ENCODE peak calls at places on chromosomes 11 and 22, in eight cellular contexts. One of them, this sample, is unnamed.

GRCh38 chr11:71302911-71303310 is 50.5 kb upstream of the SHANK2 start:
- DNase-seq in uterus: no peak
- DNase-seq in heart right ventricle: no peak
- DNase-seq in transverse colon: no peak
- DNase-seq in SJSA1: no peak
- DNase-seq in colonic mucosa: no peak
- DNase-seq in endothelial cell of umbilical vein: no peak
- DNase-seq in CD8-positive, alpha-beta T cell: peak
- DNase-seq in this sample: no peak

GRCh38 chr22:24489011-24489410 is 6.1 kb upstream of the UPB1 start:
- DNase-seq in uterus: no peak
- DNase-seq in heart right ventricle: no peak
- DNase-seq in transverse colon: no peak
- DNase-seq in SJSA1: no peak
- DNase-seq in colonic mucosa: no peak
- DNase-seq in endothelial cell of umbilical vein: no peak
- DNase-seq in CD8-positive, alpha-beta T cell: no peak
- DNase-seq in this sample: no peak

GRCh38 chr11:119888119-119888518 is 159.1 kb upstream of the NECTIN1 start:
- DNase-seq in uterus: no peak
- DNase-seq in heart right ventricle: no peak
- DNase-seq in transverse colon: no peak
- DNase-seq in SJSA1: no peak
- DNase-seq in colonic mucosa: no peak
- DNase-seq in endothelial cell of umbilical vein: no peak
- DNase-seq in CD8-positive, alpha-beta T cell: no peak
- DNase-seq in this sample: no peak

GRCh38 chr11:43359432-43359818 is 705 bp downstream of the TTC17 start:
- DNase-seq in uterus: no peak
- DNase-seq in heart right ventricle: no peak
- DNase-seq in transverse colon: peak
- DNase-seq in SJSA1: no peak
- DNase-seq in colonic mucosa: no peak
- DNase-seq in endothelial cell of umbilical vein: peak
- DNase-seq in CD8-positive, alpha-beta T cell: no peak
- DNase-seq in this sample: peak

GRCh38 chr22:42462016-42462415 is 29.8 kb upstream of the NFAM1 start:
- DNase-seq in uterus: no peak
- DNase-seq in heart right ventricle: no peak
- DNase-seq in transverse colon: no peak
- DNase-seq in SJSA1: no peak
- DNase-seq in colonic mucosa: no peak
- DNase-seq in endothelial cell of umbilical vein: no peak
- DNase-seq in CD8-positive, alpha-beta T cell: no peak
- DNase-seq in this sample: no peak

GRCh38 chr11:84993386-84993785 is 633.8 kb downstream of the DLG2 start:
- DNase-seq in uterus: no peak
- DNase-seq in heart right ventricle: no peak
- DNase-seq in transverse colon: peak
- DNase-seq in SJSA1: no peak
- DNase-seq in colonic mucosa: peak
- DNase-seq in endothelial cell of umbilical vein: no peak
- DNase-seq in CD8-positive, alpha-beta T cell: no peak
- DNase-seq in this sample: no peak

GRCh38 chr11:32426819-32427615 is 8.3 kb downstream of the WT1 start:
- DNase-seq in uterus: peak
- DNase-seq in heart right ventricle: peak
- DNase-seq in transverse colon: no peak
- DNase-seq in SJSA1: no peak
- DNase-seq in colonic mucosa: no peak
- DNase-seq in endothelial cell of umbilical vein: no peak
- DNase-seq in CD8-positive, alpha-beta T cell: no peak
- DNase-seq in this sample: no peak

GRCh38 chr11:84890706-84891105 is 736.4 kb downstream of the DLG2 start:
- DNase-seq in uterus: no peak
- DNase-seq in heart right ventricle: no peak
- DNase-seq in transverse colon: no peak
- DNase-seq in SJSA1: no peak
- DNase-seq in colonic mucosa: no peak
- DNase-seq in endothelial cell of umbilical vein: no peak
- DNase-seq in CD8-positive, alpha-beta T cell: no peak
- DNase-seq in this sample: no peak

GRCh38 chr11:45786272-45786671 is 18.7 kb upstream of the SLC35C1 start:
- DNase-seq in uterus: no peak
- DNase-seq in heart right ventricle: no peak
- DNase-seq in transverse colon: no peak
- DNase-seq in SJSA1: no peak
- DNase-seq in colonic mucosa: no peak
- DNase-seq in endothelial cell of umbilical vein: no peak
- DNase-seq in CD8-positive, alpha-beta T cell: no peak
- DNase-seq in this sample: no peak

GRCh38 chr11:74696932-74697687 is 34.1 kb downstream of the CHRDL2 start:
- DNase-seq in uterus: peak
- DNase-seq in heart right ventricle: peak
- DNase-seq in transverse colon: peak
- DNase-seq in SJSA1: no peak
- DNase-seq in colonic mucosa: peak
- DNase-seq in endothelial cell of umbilical vein: peak
- DNase-seq in CD8-positive, alpha-beta T cell: no peak
- DNase-seq in this sample: peak

GRCh38 chr11:130405428-130405827 is 23.0 kb downstream of the ADAMTS8 start:
- DNase-seq in uterus: no peak
- DNase-seq in heart right ventricle: no peak
- DNase-seq in transverse colon: no peak
- DNase-seq in SJSA1: no peak
- DNase-seq in colonic mucosa: no peak
- DNase-seq in endothelial cell of umbilical vein: no peak
- DNase-seq in CD8-positive, alpha-beta T cell: no peak
- DNase-seq in this sample: no peak

GRCh38 chr11:97684486-97685439 is 1295.0 kb downstream of the JRKL start:
- DNase-seq in uterus: no peak
- DNase-seq in heart right ventricle: no peak
- DNase-seq in transverse colon: no peak
- DNase-seq in SJSA1: no peak
- DNase-seq in colonic mucosa: no peak
- DNase-seq in endothelial cell of umbilical vein: no peak
- DNase-seq in CD8-positive, alpha-beta T cell: no peak
- DNase-seq in this sample: no peak

GRCh38 chr11:14078941-14079522 is 116.5 kb downstream of the SPON1 start:
- DNase-seq in uterus: no peak
- DNase-seq in heart right ventricle: no peak
- DNase-seq in transverse colon: no peak
- DNase-seq in SJSA1: no peak
- DNase-seq in colonic mucosa: no peak
- DNase-seq in endothelial cell of umbilical vein: peak
- DNase-seq in CD8-positive, alpha-beta T cell: no peak
- DNase-seq in this sample: no peak

GRCh38 chr22:30243671-30244465 is 2.7 kb downstream of the LIF start:
- DNase-seq in uterus: no peak
- DNase-seq in heart right ventricle: no peak
- DNase-seq in transverse colon: no peak
- DNase-seq in SJSA1: no peak
- DNase-seq in colonic mucosa: no peak
- DNase-seq in endothelial cell of umbilical vein: no peak
- DNase-seq in CD8-positive, alpha-beta T cell: no peak
- DNase-seq in this sample: no peak

GRCh38 chr22:43731986-43732385 is 80.1 kb downstream of the EFCAB6 start:
- DNase-seq in uterus: no peak
- DNase-seq in heart right ventricle: no peak
- DNase-seq in transverse colon: no peak
- DNase-seq in SJSA1: no peak
- DNase-seq in colonic mucosa: no peak
- DNase-seq in endothelial cell of umbilical vein: peak
- DNase-seq in CD8-positive, alpha-beta T cell: no peak
- DNase-seq in this sample: no peak

GRCh38 chr11:122099345-122100045 is 16.5 kb downstream of the BLID start:
- DNase-seq in uterus: no peak
- DNase-seq in heart right ventricle: no peak
- DNase-seq in transverse colon: no peak
- DNase-seq in SJSA1: no peak
- DNase-seq in colonic mucosa: no peak
- DNase-seq in endothelial cell of umbilical vein: peak
- DNase-seq in CD8-positive, alpha-beta T cell: no peak
- DNase-seq in this sample: peak

GRCh38 chr22:49576241-49577141 is 251.2 kb downstream of the BRD1 start:
- DNase-seq in uterus: no peak
- DNase-seq in heart right ventricle: no peak
- DNase-seq in transverse colon: peak
- DNase-seq in SJSA1: no peak
- DNase-seq in colonic mucosa: no peak
- DNase-seq in endothelial cell of umbilical vein: no peak
- DNase-seq in CD8-positive, alpha-beta T cell: no peak
- DNase-seq in this sample: no peak

DNA sequence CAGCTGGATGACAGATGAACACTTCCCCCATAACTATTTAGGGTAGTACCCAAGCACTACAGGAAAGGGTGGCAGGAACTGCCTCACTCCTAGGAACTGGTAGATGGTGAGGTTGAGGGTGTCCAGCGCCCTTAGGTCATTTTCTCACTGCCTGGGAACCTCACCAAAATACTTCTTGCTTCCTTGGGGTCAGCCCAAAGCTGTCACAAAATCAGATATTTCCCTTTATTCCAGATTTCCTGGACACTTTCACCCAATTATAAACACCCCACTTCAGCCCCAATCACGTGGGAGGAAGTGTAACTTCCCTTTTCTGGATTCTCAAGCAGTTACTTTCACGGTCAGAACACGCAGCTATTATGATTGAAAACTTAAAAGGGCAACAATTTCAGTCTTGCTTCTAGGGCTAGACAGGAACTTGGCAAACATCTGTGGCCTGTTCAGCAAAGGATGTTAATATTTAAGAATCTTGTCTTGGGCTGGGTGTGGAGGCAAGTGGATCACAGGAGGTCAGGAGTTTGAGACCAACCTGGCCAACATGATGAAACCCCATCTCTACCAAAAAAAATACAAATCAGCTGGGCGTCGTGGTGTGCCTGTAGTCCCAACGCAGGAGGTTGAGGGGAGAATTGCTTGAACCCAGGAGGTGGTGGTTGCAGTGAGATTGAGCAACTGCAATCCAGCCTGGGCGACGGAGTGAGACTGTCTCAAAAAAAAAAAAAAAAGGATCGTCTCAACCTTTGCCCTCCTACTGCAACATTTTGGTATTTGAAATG is 4.0 kb downstream of the FTH1 start:
- DNase-seq in uterus: peak
- DNase-seq in heart right ventricle: no peak
- DNase-seq in transverse colon: peak
- DNase-seq in SJSA1: peak
- DNase-seq in colonic mucosa: no peak
- DNase-seq in endothelial cell of umbilical vein: peak
- DNase-seq in CD8-positive, alpha-beta T cell: no peak
- DNase-seq in this sample: no peak
- H3K4me3 ChIP-seq in uterus: no peak
- H3K4me3 ChIP-seq in heart right ventricle: peak
- H3K4me3 ChIP-seq in transverse colon: no peak
- H3K4me3 ChIP-seq in SJSA1: no peak
- H3K4me3 ChIP-seq in colonic mucosa: no peak
- H3K4me3 ChIP-seq in endothelial cell of umbilical vein: no peak
- H3K4me3 ChIP-seq in CD8-positive, alpha-beta T cell: no peak
- H3K4me3 ChIP-seq in this sample: no peak

GRCh38 chr22:20957691-20958440 is 9.2 kb upstream of the AIFM3 start:
- DNase-seq in uterus: no peak
- DNase-seq in heart right ventricle: no peak
- DNase-seq in transverse colon: peak
- DNase-seq in SJSA1: no peak
- DNase-seq in colonic mucosa: peak
- DNase-seq in endothelial cell of umbilical vein: no peak
- DNase-seq in CD8-positive, alpha-beta T cell: no peak
- DNase-seq in this sample: no peak
- H3K4me3 ChIP-seq in uterus: peak
- H3K4me3 ChIP-seq in heart right ventricle: peak
- H3K4me3 ChIP-seq in transverse colon: peak
- H3K4me3 ChIP-seq in SJSA1: peak
- H3K4me3 ChIP-seq in colonic mucosa: peak
- H3K4me3 ChIP-seq in endothelial cell of umbilical vein: peak
- H3K4me3 ChIP-seq in CD8-positive, alpha-beta T cell: peak
- H3K4me3 ChIP-seq in this sample: peak

GRCh38 chr11:102111787-102112653 is 1.8 kb downstream of the YAP1 start:
- DNase-seq in uterus: peak
- DNase-seq in heart right ventricle: no peak
- DNase-seq in transverse colon: peak
- DNase-seq in SJSA1: peak
- DNase-seq in colonic mucosa: peak
- DNase-seq in endothelial cell of umbilical vein: peak
- DNase-seq in CD8-positive, alpha-beta T cell: peak
- DNase-seq in this sample: peak
- H3K4me3 ChIP-seq in uterus: peak
- H3K4me3 ChIP-seq in heart right ventricle: peak
- H3K4me3 ChIP-seq in transverse colon: peak
- H3K4me3 ChIP-seq in SJSA1: peak
- H3K4me3 ChIP-seq in colonic mucosa: peak
- H3K4me3 ChIP-seq in endothelial cell of umbilical vein: peak
- H3K4me3 ChIP-seq in CD8-positive, alpha-beta T cell: peak
- H3K4me3 ChIP-seq in this sample: peak

GRCh38 chr11:102703826-102704493 is 1.6 kb downstream of the MMP27 start:
- DNase-seq in uterus: no peak
- DNase-seq in heart right ventricle: no peak
- DNase-seq in transverse colon: no peak
- DNase-seq in SJSA1: no peak
- DNase-seq in colonic mucosa: no peak
- DNase-seq in endothelial cell of umbilical vein: no peak
- DNase-seq in CD8-positive, alpha-beta T cell: no peak
- DNase-seq in this sample: no peak

GRCh38 chr11:102708654-102709053 is 3.1 kb upstream of the MMP27 start:
- DNase-seq in uterus: no peak
- DNase-seq in heart right ventricle: no peak
- DNase-seq in transverse colon: no peak
- DNase-seq in SJSA1: no peak
- DNase-seq in colonic mucosa: no peak
- DNase-seq in endothelial cell of umbilical vein: no peak
- DNase-seq in CD8-positive, alpha-beta T cell: no peak
- DNase-seq in this sample: no peak

GRCh38 chr11:102709211-102709980 is 3.8 kb upstream of the MMP27 start:
- DNase-seq in uterus: no peak
- DNase-seq in heart right ventricle: no peak
- DNase-seq in transverse colon: no peak
- DNase-seq in SJSA1: no peak
- DNase-seq in colonic mucosa: no peak
- DNase-seq in endothelial cell of umbilical vein: no peak
- DNase-seq in CD8-positive, alpha-beta T cell: no peak
- DNase-seq in this sample: no peak

GRCh38 chr11:102704841-102705240 is 728 bp downstream of the MMP27 start:
- DNase-seq in uterus: no peak
- DNase-seq in heart right ventricle: no peak
- DNase-seq in transverse colon: no peak
- DNase-seq in SJSA1: no peak
- DNase-seq in colonic mucosa: no peak
- DNase-seq in endothelial cell of umbilical vein: no peak
- DNase-seq in CD8-positive, alpha-beta T cell: no peak
- DNase-seq in this sample: no peak

DNA sequence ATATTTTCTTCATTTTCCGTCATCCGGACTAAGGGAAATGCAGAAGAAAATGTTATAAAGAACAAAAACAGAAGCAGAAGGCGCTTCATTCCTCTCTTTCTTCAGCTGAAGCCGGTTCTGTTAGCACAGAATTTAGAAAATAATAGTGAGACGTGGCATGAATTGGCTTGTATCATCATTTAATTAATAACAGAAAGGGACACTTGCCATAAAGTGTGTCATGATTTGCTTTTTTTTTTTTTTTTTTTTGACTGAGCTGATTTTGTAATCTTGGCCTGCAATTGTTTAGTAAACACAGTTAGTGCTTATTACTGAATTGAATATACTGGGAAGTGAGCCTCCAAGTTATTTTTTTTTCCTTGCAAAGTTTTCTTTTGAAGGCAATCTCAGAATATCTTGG is at the start of gene MMP27:
- DNase-seq in uterus: no peak
- DNase-seq in heart right ventricle: no peak
- DNase-seq in transverse colon: no peak
- DNase-seq in SJSA1: no peak
- DNase-seq in colonic mucosa: no peak
- DNase-seq in endothelial cell of umbilical vein: no peak
- DNase-seq in CD8-positive, alpha-beta T cell: no peak
- DNase-seq in this sample: no peak
- H3K4me3 ChIP-seq in uterus: no peak
- H3K4me3 ChIP-seq in heart right ventricle: no peak
- H3K4me3 ChIP-seq in transverse colon: no peak
- H3K4me3 ChIP-seq in SJSA1: no peak
- H3K4me3 ChIP-seq in colonic mucosa: no peak
- H3K4me3 ChIP-seq in endothelial cell of umbilical vein: no peak
- H3K4me3 ChIP-seq in CD8-positive, alpha-beta T cell: no peak
- H3K4me3 ChIP-seq in this sample: no peak

This sample was measured in astrocyte of the spinal cord.